ENCODE peak calls at places on chromosomes 16 and 17, in eight cellular contexts. One of them, this sample, is unnamed.

GRCh38 chr17:75523647-75524046 is 1.9 kb upstream of the LLGL2 start:
- DNase-seq in Caco-2: no peak
- DNase-seq in adipocyte: no peak
- DNase-seq in HL-60: no peak
- DNase-seq in fibroblast of pulmonary artery: no peak
- DNase-seq in CD4-positive, alpha-beta memory T cell: no peak
- DNase-seq in Peyer's patch: no peak
- DNase-seq in SK-N-SH: no peak
- DNase-seq in this sample: no peak

GRCh38 chr17:19341641-19342610 is 20.6 kb downstream of the B9D1 start:
- DNase-seq in Caco-2: no peak
- DNase-seq in adipocyte: no peak
- DNase-seq in HL-60: no peak
- DNase-seq in fibroblast of pulmonary artery: peak
- DNase-seq in CD4-positive, alpha-beta memory T cell: no peak
- DNase-seq in Peyer's patch: peak
- DNase-seq in SK-N-SH: peak
- DNase-seq in this sample: no peak

GRCh38 chr17:17698869-17699351 is 17.7 kb downstream of the RAI1 start:
- DNase-seq in Caco-2: no peak
- DNase-seq in adipocyte: peak
- DNase-seq in HL-60: no peak
- DNase-seq in fibroblast of pulmonary artery: no peak
- DNase-seq in CD4-positive, alpha-beta memory T cell: no peak
- DNase-seq in Peyer's patch: no peak
- DNase-seq in SK-N-SH: no peak
- DNase-seq in this sample: no peak

GRCh38 chr17:66383353-66383752 is 80.9 kb downstream of the PRKCA start:
- DNase-seq in Caco-2: no peak
- DNase-seq in adipocyte: peak
- DNase-seq in HL-60: no peak
- DNase-seq in fibroblast of pulmonary artery: peak
- DNase-seq in CD4-positive, alpha-beta memory T cell: no peak
- DNase-seq in Peyer's patch: no peak
- DNase-seq in SK-N-SH: peak
- DNase-seq in this sample: no peak

GRCh38 chr17:79843917-79844815 is 4.9 kb upstream of the CBX4 start:
- DNase-seq in Caco-2: peak
- DNase-seq in adipocyte: peak
- DNase-seq in HL-60: no peak
- DNase-seq in fibroblast of pulmonary artery: peak
- DNase-seq in CD4-positive, alpha-beta memory T cell: no peak
- DNase-seq in Peyer's patch: peak
- DNase-seq in SK-N-SH: peak
- DNase-seq in this sample: no peak

GRCh38 chr17:4605826-4606225 is 21.5 kb downstream of the SMTNL2 start:
- DNase-seq in Caco-2: peak
- DNase-seq in adipocyte: no peak
- DNase-seq in HL-60: no peak
- DNase-seq in fibroblast of pulmonary artery: no peak
- DNase-seq in CD4-positive, alpha-beta memory T cell: no peak
- DNase-seq in Peyer's patch: no peak
- DNase-seq in SK-N-SH: no peak
- DNase-seq in this sample: no peak

GRCh38 chr17:80874866-80875445 is 116.7 kb upstream of the CHMP6 start:
- DNase-seq in Caco-2: no peak
- DNase-seq in adipocyte: no peak
- DNase-seq in HL-60: no peak
- DNase-seq in fibroblast of pulmonary artery: no peak
- DNase-seq in CD4-positive, alpha-beta memory T cell: no peak
- DNase-seq in Peyer's patch: peak
- DNase-seq in SK-N-SH: no peak
- DNase-seq in this sample: no peak

GRCh38 chr16:86609115-86609514 is 30.8 kb downstream of the FOXL1 start:
- DNase-seq in Caco-2: no peak
- DNase-seq in adipocyte: peak
- DNase-seq in HL-60: no peak
- DNase-seq in fibroblast of pulmonary artery: peak
- DNase-seq in CD4-positive, alpha-beta memory T cell: no peak
- DNase-seq in Peyer's patch: no peak
- DNase-seq in SK-N-SH: no peak
- DNase-seq in this sample: no peak

GRCh38 chr16:66844009-66844341 is 239 bp upstream of the CA7 start:
- DNase-seq in Caco-2: no peak
- DNase-seq in adipocyte: no peak
- DNase-seq in HL-60: no peak
- DNase-seq in fibroblast of pulmonary artery: no peak
- DNase-seq in CD4-positive, alpha-beta memory T cell: no peak
- DNase-seq in Peyer's patch: no peak
- DNase-seq in SK-N-SH: no peak
- DNase-seq in this sample: no peak

GRCh38 chr16:66845080-66845410 is 831 bp downstream of the CA7 start:
- DNase-seq in Caco-2: no peak
- DNase-seq in adipocyte: no peak
- DNase-seq in HL-60: no peak
- DNase-seq in fibroblast of pulmonary artery: no peak
- DNase-seq in CD4-positive, alpha-beta memory T cell: no peak
- DNase-seq in Peyer's patch: no peak
- DNase-seq in SK-N-SH: no peak
- DNase-seq in this sample: no peak

GRCh38 chr16:66843191-66843590 is 1.0 kb upstream of the CA7 start:
- DNase-seq in Caco-2: no peak
- DNase-seq in adipocyte: no peak
- DNase-seq in HL-60: no peak
- DNase-seq in fibroblast of pulmonary artery: no peak
- DNase-seq in CD4-positive, alpha-beta memory T cell: no peak
- DNase-seq in Peyer's patch: no peak
- DNase-seq in SK-N-SH: no peak
- DNase-seq in this sample: no peak

GRCh38 chr16:66845791-66846221 is 1.6 kb downstream of the CA7 start:
- DNase-seq in Caco-2: no peak
- DNase-seq in adipocyte: no peak
- DNase-seq in HL-60: no peak
- DNase-seq in fibroblast of pulmonary artery: no peak
- DNase-seq in CD4-positive, alpha-beta memory T cell: no peak
- DNase-seq in Peyer's patch: no peak
- DNase-seq in SK-N-SH: no peak
- DNase-seq in this sample: no peak

DNA sequence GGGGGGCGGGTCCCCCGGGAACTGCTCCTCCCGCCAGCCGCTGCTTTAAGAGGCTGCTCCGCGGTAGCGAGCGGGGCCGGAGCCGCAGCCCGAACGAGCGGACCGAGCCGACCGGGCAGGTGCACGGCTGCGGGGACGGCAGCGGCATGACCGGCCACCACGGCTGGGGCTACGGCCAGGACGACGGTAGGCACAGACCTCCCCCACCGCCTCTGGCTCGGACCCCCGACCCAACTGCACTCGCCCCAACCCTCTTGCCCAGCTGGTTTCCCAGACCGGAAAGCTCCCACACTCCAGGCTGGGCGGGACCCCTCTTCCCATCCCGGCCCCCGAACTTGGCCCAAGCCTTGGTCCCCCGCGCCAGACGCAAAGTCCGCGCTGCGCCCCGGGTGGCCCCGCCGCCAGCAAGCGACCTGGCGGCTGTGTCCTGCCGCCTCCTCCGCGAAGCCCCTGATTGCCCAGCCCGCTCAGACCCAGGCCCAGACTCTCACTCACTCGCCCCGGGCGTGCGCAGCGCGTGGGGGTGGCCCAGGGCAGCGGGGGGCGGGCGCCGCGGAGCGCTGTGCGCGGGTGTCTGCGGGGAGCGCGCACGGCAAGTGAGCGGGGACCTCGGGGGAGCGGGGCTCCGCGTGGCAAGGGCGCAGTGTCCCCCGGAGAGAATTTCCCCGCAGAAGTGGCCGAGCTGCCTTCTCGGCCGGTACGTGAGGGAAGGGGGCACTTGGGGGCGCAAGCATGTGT is at the start of gene CA7:
- DNase-seq in Caco-2: no peak
- DNase-seq in adipocyte: peak
- DNase-seq in HL-60: no peak
- DNase-seq in fibroblast of pulmonary artery: no peak
- DNase-seq in CD4-positive, alpha-beta memory T cell: no peak
- DNase-seq in Peyer's patch: no peak
- DNase-seq in SK-N-SH: peak
- DNase-seq in this sample: no peak
- H3K4me3 ChIP-seq in Caco-2: peak
- H3K4me3 ChIP-seq in adipocyte: peak
- H3K4me3 ChIP-seq in HL-60: peak
- H3K4me3 ChIP-seq in fibroblast of pulmonary artery: peak
- H3K4me3 ChIP-seq in CD4-positive, alpha-beta memory T cell: no peak
- H3K4me3 ChIP-seq in Peyer's patch: peak
- H3K4me3 ChIP-seq in SK-N-SH: peak
- H3K4me3 ChIP-seq in this sample: no peak

GRCh38 chr16:84617631-84618427 is at the start of gene COTL1:
- DNase-seq in Caco-2: peak
- DNase-seq in adipocyte: peak
- DNase-seq in HL-60: peak
- DNase-seq in fibroblast of pulmonary artery: peak
- DNase-seq in CD4-positive, alpha-beta memory T cell: peak
- DNase-seq in Peyer's patch: peak
- DNase-seq in SK-N-SH: peak
- DNase-seq in this sample: peak

GRCh38 chr16:84616515-84616914 is 1.4 kb downstream of the COTL1 start:
- DNase-seq in Caco-2: no peak
- DNase-seq in adipocyte: peak
- DNase-seq in HL-60: peak
- DNase-seq in fibroblast of pulmonary artery: no peak
- DNase-seq in CD4-positive, alpha-beta memory T cell: peak
- DNase-seq in Peyer's patch: no peak
- DNase-seq in SK-N-SH: no peak
- DNase-seq in this sample: peak

GRCh38 chr16:84618428-84619102 is 687 bp upstream of the COTL1 start:
- DNase-seq in Caco-2: peak
- DNase-seq in adipocyte: peak
- DNase-seq in HL-60: no peak
- DNase-seq in fibroblast of pulmonary artery: peak
- DNase-seq in CD4-positive, alpha-beta memory T cell: no peak
- DNase-seq in Peyer's patch: peak
- DNase-seq in SK-N-SH: peak
- DNase-seq in this sample: no peak

GRCh38 chr16:84617068-84617630 is 729 bp downstream of the COTL1 start:
- DNase-seq in Caco-2: peak
- DNase-seq in adipocyte: peak
- DNase-seq in HL-60: no peak
- DNase-seq in fibroblast of pulmonary artery: no peak
- DNase-seq in CD4-positive, alpha-beta memory T cell: peak
- DNase-seq in Peyer's patch: peak
- DNase-seq in SK-N-SH: peak
- DNase-seq in this sample: no peak

DNA sequence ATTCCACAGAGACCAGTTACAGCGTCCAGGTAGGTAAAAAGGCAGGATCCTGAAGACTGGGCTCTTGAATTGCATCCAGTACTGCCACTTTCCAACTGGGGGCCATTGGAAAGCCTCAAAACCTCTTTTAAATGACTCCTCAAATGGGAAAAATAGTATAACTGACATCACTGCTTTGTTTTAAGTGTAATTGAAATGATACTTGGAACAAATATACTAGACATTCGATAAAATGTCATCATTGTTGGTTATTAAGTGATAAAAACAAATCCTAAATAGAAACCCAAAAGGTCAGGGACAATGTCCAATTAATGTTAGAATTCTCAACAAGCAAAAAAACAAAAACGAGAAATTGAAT is 1.2 kb upstream of the COTL1 start:
- DNase-seq in Caco-2: no peak
- DNase-seq in adipocyte: no peak
- DNase-seq in HL-60: no peak
- DNase-seq in fibroblast of pulmonary artery: no peak
- DNase-seq in CD4-positive, alpha-beta memory T cell: no peak
- DNase-seq in Peyer's patch: no peak
- DNase-seq in SK-N-SH: no peak
- DNase-seq in this sample: no peak
- H3K4me3 ChIP-seq in Caco-2: peak
- H3K4me3 ChIP-seq in adipocyte: peak
- H3K4me3 ChIP-seq in HL-60: no peak
- H3K4me3 ChIP-seq in fibroblast of pulmonary artery: no peak
- H3K4me3 ChIP-seq in CD4-positive, alpha-beta memory T cell: no peak
- H3K4me3 ChIP-seq in Peyer's patch: no peak
- H3K4me3 ChIP-seq in SK-N-SH: no peak
- H3K4me3 ChIP-seq in this sample: no peak

DNA sequence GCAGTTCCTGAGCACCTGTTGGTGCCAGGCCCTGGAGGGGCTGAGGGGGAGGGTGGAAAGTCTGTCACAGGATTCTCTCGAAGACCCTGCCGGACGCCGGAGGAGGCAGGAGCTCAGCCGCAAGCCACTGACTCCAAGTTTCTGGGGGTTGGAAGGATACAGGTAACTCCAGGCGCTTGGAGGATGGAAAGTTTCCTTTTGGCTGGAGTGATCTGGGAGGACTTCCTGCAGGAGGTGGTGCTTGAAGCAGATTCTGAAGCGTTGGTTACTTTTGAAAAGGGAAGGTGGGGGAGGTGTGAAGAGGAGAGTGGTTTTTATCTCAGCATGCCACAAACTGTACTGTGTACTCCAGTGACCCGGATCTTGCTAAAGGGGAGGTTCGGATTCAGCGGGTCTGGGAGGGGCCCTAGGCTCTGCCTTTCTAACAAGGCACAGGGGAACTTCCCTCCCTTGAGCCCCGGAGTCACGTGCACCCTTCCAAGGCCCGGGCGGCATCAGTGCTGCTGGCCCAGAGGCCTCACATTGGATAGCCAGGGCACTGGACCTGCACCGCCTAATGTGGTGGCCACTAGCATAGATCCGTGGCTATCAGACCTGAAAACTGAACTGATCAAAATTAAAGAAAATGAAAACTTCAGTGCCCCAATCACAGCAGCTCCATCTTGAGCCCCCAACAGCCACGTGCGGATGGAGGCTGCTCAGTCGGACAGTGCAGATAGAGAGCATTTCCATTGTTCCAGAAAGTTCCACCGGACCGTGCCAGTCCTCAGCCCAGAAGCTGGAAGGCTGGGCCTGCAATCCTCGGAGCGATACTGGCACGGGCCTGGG is 42.2 kb upstream of the GSE1 start:
- DNase-seq in Caco-2: no peak
- DNase-seq in adipocyte: no peak
- DNase-seq in HL-60: peak
- DNase-seq in fibroblast of pulmonary artery: no peak
- DNase-seq in CD4-positive, alpha-beta memory T cell: peak
- DNase-seq in Peyer's patch: no peak
- DNase-seq in SK-N-SH: no peak
- DNase-seq in this sample: peak
- H3K4me3 ChIP-seq in Caco-2: no peak
- H3K4me3 ChIP-seq in adipocyte: no peak
- H3K4me3 ChIP-seq in HL-60: peak
- H3K4me3 ChIP-seq in fibroblast of pulmonary artery: no peak
- H3K4me3 ChIP-seq in CD4-positive, alpha-beta memory T cell: no peak
- H3K4me3 ChIP-seq in Peyer's patch: no peak
- H3K4me3 ChIP-seq in SK-N-SH: no peak
- H3K4me3 ChIP-seq in this sample: peak

DNA sequence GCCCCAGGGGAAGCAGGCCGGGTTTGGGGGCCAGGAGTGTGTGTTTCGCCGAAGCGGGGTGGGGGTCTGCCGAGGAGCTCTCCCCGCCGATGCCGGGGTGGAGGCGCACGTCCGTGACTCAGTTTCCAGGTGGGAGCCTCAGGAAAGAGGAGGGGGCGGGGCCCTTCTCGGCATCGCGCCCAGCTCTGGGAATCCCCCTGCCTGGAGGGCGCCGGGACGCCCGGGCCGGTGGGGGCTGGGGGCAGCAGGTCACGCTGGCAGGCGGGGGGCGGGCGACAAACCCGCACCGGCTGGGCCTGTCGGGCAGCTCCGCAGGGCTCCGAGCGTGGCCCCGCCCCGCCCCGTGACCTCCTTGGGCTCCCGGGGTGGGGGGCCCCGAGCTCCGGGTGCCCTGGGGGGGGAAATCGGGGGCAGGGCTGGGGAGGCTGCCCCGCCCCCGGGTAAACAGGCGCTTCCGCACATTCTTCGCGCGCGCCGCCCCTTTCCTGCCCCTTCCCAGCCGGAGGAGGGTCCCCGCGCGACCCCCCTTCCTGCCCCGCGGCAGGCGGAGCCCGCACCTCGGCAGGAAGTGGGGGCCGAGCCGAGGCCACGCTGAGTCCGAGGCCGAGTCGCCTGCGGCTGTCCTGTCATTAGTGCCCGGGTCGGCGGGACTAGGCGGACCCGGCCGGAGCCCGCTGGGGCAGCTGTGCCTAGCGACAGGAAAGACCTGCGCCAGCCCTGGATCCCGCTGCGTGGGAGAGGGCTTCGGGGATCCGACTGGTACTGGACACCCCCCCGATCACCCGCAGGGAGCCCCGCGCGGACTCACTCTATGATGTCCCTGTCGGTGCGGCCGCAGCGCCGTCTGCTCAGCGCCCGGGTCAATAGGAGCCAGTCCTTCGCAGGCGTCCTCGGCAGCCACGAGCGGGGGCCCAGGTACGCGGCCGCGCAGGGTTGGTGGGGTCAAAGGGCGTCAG is 9.3 kb downstream of the RIPOR1 start:
- DNase-seq in Caco-2: peak
- DNase-seq in adipocyte: peak
- DNase-seq in HL-60: no peak
- DNase-seq in fibroblast of pulmonary artery: peak
- DNase-seq in CD4-positive, alpha-beta memory T cell: peak
- DNase-seq in Peyer's patch: peak
- DNase-seq in SK-N-SH: peak
- DNase-seq in this sample: no peak
- H3K4me3 ChIP-seq in Caco-2: peak
- H3K4me3 ChIP-seq in adipocyte: peak
- H3K4me3 ChIP-seq in HL-60: no peak
- H3K4me3 ChIP-seq in fibroblast of pulmonary artery: peak
- H3K4me3 ChIP-seq in CD4-positive, alpha-beta memory T cell: peak
- H3K4me3 ChIP-seq in Peyer's patch: peak
- H3K4me3 ChIP-seq in SK-N-SH: peak
- H3K4me3 ChIP-seq in this sample: peak